ENCODE peak calls at places on chromosomes 2 and 18, in six cellular contexts. A is HFFc6; U is GM03348; M is A172; O is stimulated activated CD8-positive, alpha-beta memory T cell treated with anti-CD3 and anti-CD28 coated beads, Interleukin-15, amount 100 ng/mL, for 24 hours; Q is colonic mucosa. C is an unnamed sample.

GRCh38 chr2:1140389-1141003 is 189.8 kb downstream of the SNTG2 start:
- DNase-seq in A (no peak), U (peak; percentile 65), M (no peak), O (peak; percentile 31), Q (no peak), C (peak; percentile 53)

GRCh38 chr2:236712304-236712703 is 142.7 kb downstream of the ACKR3 start:
- DNase-seq in A (peak; percentile 13), U (no peak), M (peak; percentile 60), O (no peak), Q (no peak), C (no peak)

GRCh38 chr2:72149556-72150156 is 2.0 kb upstream of the CYP26B1 start:
- DNase-seq in A (no peak), U (no peak), M (no peak), O (no peak), Q (no peak), C (no peak)

GRCh38 chr2:202327887-202328286 is 48.2 kb upstream of the BMPR2 start:
- DNase-seq in A (no peak), U (no peak), M (no peak), O (no peak), Q (no peak), C (no peak)

GRCh38 chr2:44851518-44851917 is 90.0 kb upstream of the SIX3 start:
- DNase-seq in A (no peak), U (no peak), M (no peak), O (no peak), Q (no peak), C (no peak)

GRCh38 chr2:99864561-99865216 is 277.7 kb downstream of the AFF3 start:
- DNase-seq in A (no peak), U (peak; percentile 64), M (no peak), O (no peak), Q (no peak), C (no peak)

GRCh38 chr18:12820526-12820925 is 63.5 kb downstream of the PTPN2 start:
- DNase-seq in A (no peak), U (no peak), M (no peak), O (no peak), Q (no peak), C (no peak)

GRCh38 chr2:221530653-221531037 is 41.5 kb downstream of the EPHA4 start:
- DNase-seq in A (no peak), U (no peak), M (no peak), O (no peak), Q (no peak), C (no peak)

GRCh38 chr18:35371412-35372195 is 5.5 kb downstream of the ZNF396 start:
- DNase-seq in A (peak; percentile 74), U (peak; percentile 74), M (no peak), O (no peak), Q (no peak), C (no peak)

GRCh38 chr2:229130522-229130921 is 140.6 kb downstream of the PID1 start:
- DNase-seq in A (no peak), U (no peak), M (no peak), O (no peak), Q (no peak), C (no peak)

GRCh38 chr2:72367530-72368225 is 220.0 kb upstream of the CYP26B1 start:
- DNase-seq in A (peak; percentile 95), U (peak; percentile 58), M (peak; percentile 84), O (no peak), Q (peak; percentile 18), C (no peak)

C was measured in B cell.